ENCODE peak calls at places on chromosome 3, in four cellular contexts. B is MCF 10A; V is activated effector memory CD4-positive, alpha-beta T cell treated with anti-CD3 and anti-CD28 coated beads, Interleukin-2, amount 50 U/mL, for 16 hours; G is ELF-1. A is an unnamed sample.
A peak's percentile ranks its signal among the peaks of the same experiment; 100 is the strongest.

GRCh38 chr3:194748229-194748628 is 62.5 kb downstream of the FAM43A start:
- DNase-seq in V (no peak), G (no peak), B (no peak), A (peak; percentile 56)

GRCh38 chr3:87580782-87581181 is 304.4 kb upstream of the POU1F1 start:
- DNase-seq in B (no peak), G (no peak), V (no peak), A (no peak)

GRCh38 chr3:140570602-140571001 is 107.3 kb upstream of the TRIM42 start:
- DNase-seq in G (no peak), V (no peak), B (no peak), A (no peak)

GRCh38 chr3:136955813-136956212 is 2.0 kb upstream of the IL20RB start:
- DNase-seq in B (peak; percentile 63), G (no peak), V (no peak), A (no peak)

GRCh38 chr3:27311400-27311799 is 57.8 kb downstream of the NEK10 start:
- DNase-seq in V (no peak), B (peak; percentile 91), G (peak; percentile 78), A (peak; percentile 7)

GRCh38 chr3:58321791-58322190 is 10.9 kb upstream of the PXK start:
- DNase-seq in G (peak; percentile 23), B (no peak), V (no peak), A (peak; percentile 61)

GRCh38 chr3:16767006-16767405 is 117.7 kb upstream of the PLCL2 start:
- DNase-seq in G (no peak), B (no peak), V (no peak), A (peak; percentile 47)

GRCh38 chr3:4744405-4745239 is 234.6 kb upstream of the BHLHE40 start:
- DNase-seq in V (no peak), G (peak; percentile 74), B (no peak), A (no peak)

GRCh38 chr3:79766474-79767193 is 1.2 kb downstream of the ROBO1 start:
- DNase-seq in G (no peak), B (no peak), V (no peak), A (peak; percentile 45)

GRCh38 chr3:147930417-147930816 is 521.3 kb downstream of the ZIC1 start:
- DNase-seq in V (no peak), B (peak; percentile 17), G (no peak), A (no peak)

GRCh38 chr3:138941259-138941885 is 5.6 kb downstream of the FOXL2 start:
- DNase-seq in B (peak; percentile 66), V (no peak), G (peak; percentile 92), A (peak; percentile 88)

GRCh38 chr3:77320514-77320913 is 280.6 kb downstream of the ROBO2 start:
- DNase-seq in B (peak; percentile 36), G (peak; percentile 6), V (no peak), A (no peak)

GRCh38 chr3:73365756-73366397 is 258.9 kb downstream of the PDZRN3 start:
- DNase-seq in V (no peak), G (no peak), B (peak; percentile 32), A (no peak)

GRCh38 chr3:149806171-149806778 is 6.7 kb upstream of the RNF13 start:
- DNase-seq in G (no peak), V (no peak), B (no peak), A (no peak)

GRCh38 chr3:188594137-188594536 is 440.2 kb downstream of the LPP start:
- DNase-seq in G (peak; percentile 14), V (no peak), B (peak; percentile 77), A (no peak)

GRCh38 chr3:197030379-197031314 is 1.0 kb upstream of the MELTF start:
- DNase-seq in B (no peak), G (no peak), V (no peak), A (peak; percentile 59)

GRCh38 chr3:84680700-84681099 is 278.1 kb upstream of the CADM2 start:
- DNase-seq in B (no peak), G (no peak), V (no peak), A (no peak)

GRCh38 chr3:103002447-103002846 is 567.6 kb downstream of the ZPLD1 start:
- DNase-seq in G (no peak), V (no peak), B (peak; percentile 13), A (no peak)

GRCh38 chr3:196336319-196337145 is 1.7 kb downstream of the TM4SF19 start:
- DNase-seq in V (no peak), B (peak; percentile 80), G (no peak), A (no peak)

GRCh38 chr3:143327388-143327787 is 207.8 kb downstream of the CHST2 start:
- DNase-seq in V (no peak), B (peak; percentile 24), G (no peak), A (no peak)

GRCh38 chr3:30777426-30777825 is 117.0 kb downstream of the GADL1 start:
- DNase-seq in B (no peak), G (no peak), V (no peak), A (no peak)

GRCh38 chr3:143658869-143659268 is 189.4 kb downstream of the SLC9A9 start:
- DNase-seq in B (no peak), G (no peak), V (no peak), A (no peak)

GRCh38 chr3:111610189-111610588 is 15.0 kb upstream of the ZBED2 start:
- DNase-seq in G (no peak), V (no peak), B (peak; percentile 55), A (no peak)

GRCh38 chr3:142857056-142857455 is 31.8 kb downstream of the PCOLCE2 start:
- DNase-seq in B (peak; percentile 66), G (peak; percentile 57), V (no peak), A (peak; percentile 41)